ENCODE peak calls at places on chromosome 13, in five cellular contexts. One of them, this sample, is unnamed.
A peak's percentile ranks its signal among the peaks of the same experiment; 100 is the strongest.

GRCh38 chr13:40508112-40508511 is 158.3 kb downstream of the FOXO1 start:
- DNase-seq in mucosa of descending colon: no peak
- DNase-seq in aorta: no peak
- DNase-seq in CD4-positive, CD25-positive, alpha-beta regulatory T cell: peak; percentile 34
- DNase-seq in cardiac muscle cell: no peak
- DNase-seq in this sample: no peak

GRCh38 chr13:101535192-101535746 is 82.8 kb downstream of the ITGBL1 start:
- DNase-seq in mucosa of descending colon: no peak
- DNase-seq in aorta: no peak
- DNase-seq in CD4-positive, CD25-positive, alpha-beta regulatory T cell: no peak
- DNase-seq in cardiac muscle cell: no peak
- DNase-seq in this sample: no peak

GRCh38 chr13:77374339-77374738 is 47.4 kb upstream of the MYCBP2 start:
- DNase-seq in mucosa of descending colon: no peak
- DNase-seq in aorta: no peak
- DNase-seq in CD4-positive, CD25-positive, alpha-beta regulatory T cell: no peak
- DNase-seq in cardiac muscle cell: no peak
- DNase-seq in this sample: no peak

GRCh38 chr13:22278336-22278929 is 607.6 kb downstream of the FGF9 start:
- DNase-seq in mucosa of descending colon: peak; percentile 59
- DNase-seq in aorta: peak; percentile 76
- DNase-seq in CD4-positive, CD25-positive, alpha-beta regulatory T cell: peak; percentile 65
- DNase-seq in cardiac muscle cell: peak; percentile 57
- DNase-seq in this sample: peak; percentile 66

GRCh38 chr13:34416833-34417425 is 525.1 kb upstream of the NBEA start:
- DNase-seq in mucosa of descending colon: no peak
- DNase-seq in aorta: peak; percentile 53
- DNase-seq in CD4-positive, CD25-positive, alpha-beta regulatory T cell: no peak
- DNase-seq in cardiac muscle cell: no peak
- DNase-seq in this sample: no peak

GRCh38 chr13:109870281-109871017 is 84.1 kb upstream of the IRS2 start:
- DNase-seq in mucosa of descending colon: no peak
- DNase-seq in aorta: no peak
- DNase-seq in CD4-positive, CD25-positive, alpha-beta regulatory T cell: no peak
- DNase-seq in cardiac muscle cell: no peak
- DNase-seq in this sample: peak; percentile 29

GRCh38 chr13:27605610-27606200 is 14.6 kb downstream of the LNX2 start:
- DNase-seq in mucosa of descending colon: no peak
- DNase-seq in aorta: no peak
- DNase-seq in CD4-positive, CD25-positive, alpha-beta regulatory T cell: no peak
- DNase-seq in cardiac muscle cell: no peak
- DNase-seq in this sample: no peak

GRCh38 chr13:113658836-113659235 is 838 bp upstream of the ATP4B start:
- DNase-seq in mucosa of descending colon: peak; percentile 18
- DNase-seq in aorta: peak; percentile 21
- DNase-seq in CD4-positive, CD25-positive, alpha-beta regulatory T cell: no peak
- DNase-seq in cardiac muscle cell: no peak
- DNase-seq in this sample: no peak

GRCh38 chr13:40580566-40581276 is 85.7 kb downstream of the FOXO1 start:
- DNase-seq in mucosa of descending colon: no peak
- DNase-seq in aorta: no peak
- DNase-seq in CD4-positive, CD25-positive, alpha-beta regulatory T cell: no peak
- DNase-seq in cardiac muscle cell: no peak
- DNase-seq in this sample: no peak

GRCh38 chr13:93368296-93368695 is 141.7 kb downstream of the GPC6 start:
- DNase-seq in mucosa of descending colon: no peak
- DNase-seq in aorta: no peak
- DNase-seq in CD4-positive, CD25-positive, alpha-beta regulatory T cell: no peak
- DNase-seq in cardiac muscle cell: no peak
- DNase-seq in this sample: no peak

GRCh38 chr13:91305652-91306051 is 41.8 kb upstream of the MIR17HG start:
- DNase-seq in mucosa of descending colon: no peak
- DNase-seq in aorta: no peak
- DNase-seq in CD4-positive, CD25-positive, alpha-beta regulatory T cell: no peak
- DNase-seq in cardiac muscle cell: no peak
- DNase-seq in this sample: no peak

GRCh38 chr13:29573190-29573589 is 22.3 kb downstream of the SLC7A1 start:
- DNase-seq in mucosa of descending colon: peak; percentile 76
- DNase-seq in aorta: peak; percentile 68
- DNase-seq in CD4-positive, CD25-positive, alpha-beta regulatory T cell: no peak
- DNase-seq in cardiac muscle cell: no peak
- DNase-seq in this sample: peak; percentile 41

GRCh38 chr13:114249062-114249461 is 14.4 kb downstream of the CDC16 start:
- DNase-seq in mucosa of descending colon: no peak
- DNase-seq in aorta: no peak
- DNase-seq in CD4-positive, CD25-positive, alpha-beta regulatory T cell: no peak
- DNase-seq in cardiac muscle cell: no peak
- DNase-seq in this sample: no peak

GRCh38 chr13:101624210-101624922 is 171.9 kb downstream of the ITGBL1 start:
- DNase-seq in mucosa of descending colon: no peak
- DNase-seq in aorta: no peak
- DNase-seq in CD4-positive, CD25-positive, alpha-beta regulatory T cell: no peak
- DNase-seq in cardiac muscle cell: no peak
- DNase-seq in this sample: no peak

GRCh38 chr13:30796132-30796832 is 60.9 kb downstream of the ALOX5AP start:
- DNase-seq in mucosa of descending colon: no peak
- DNase-seq in aorta: no peak
- DNase-seq in CD4-positive, CD25-positive, alpha-beta regulatory T cell: no peak
- DNase-seq in cardiac muscle cell: no peak
- DNase-seq in this sample: no peak

GRCh38 chr13:45413826-45414312 is 4.3 kb downstream of the SLC25A30 start:
- DNase-seq in mucosa of descending colon: no peak
- DNase-seq in aorta: no peak
- DNase-seq in CD4-positive, CD25-positive, alpha-beta regulatory T cell: no peak
- DNase-seq in cardiac muscle cell: no peak
- DNase-seq in this sample: no peak

GRCh38 chr13:21971662-21972635 is 301.1 kb downstream of the FGF9 start:
- DNase-seq in mucosa of descending colon: no peak
- DNase-seq in aorta: no peak
- DNase-seq in CD4-positive, CD25-positive, alpha-beta regulatory T cell: no peak
- DNase-seq in cardiac muscle cell: no peak
- DNase-seq in this sample: no peak

GRCh38 chr13:37270206-37271001 is 164.9 kb upstream of the CSNK1A1L start:
- DNase-seq in mucosa of descending colon: no peak
- DNase-seq in aorta: no peak
- DNase-seq in CD4-positive, CD25-positive, alpha-beta regulatory T cell: no peak
- DNase-seq in cardiac muscle cell: no peak
- DNase-seq in this sample: no peak

GRCh38 chr13:114063545-114064515 is 68.6 kb downstream of the RASA3 start:
- DNase-seq in mucosa of descending colon: peak; percentile 52
- DNase-seq in aorta: peak; percentile 85
- DNase-seq in CD4-positive, CD25-positive, alpha-beta regulatory T cell: no peak
- DNase-seq in cardiac muscle cell: no peak
- DNase-seq in this sample: peak; percentile 44

GRCh38 chr13:39023316-39023715 is 14.6 kb downstream of the PROSER1 start:
- DNase-seq in mucosa of descending colon: no peak
- DNase-seq in aorta: no peak
- DNase-seq in CD4-positive, CD25-positive, alpha-beta regulatory T cell: no peak
- DNase-seq in cardiac muscle cell: no peak
- DNase-seq in this sample: no peak

GRCh38 chr13:113430378-113431110 is 22.7 kb downstream of the ADPRHL1 start:
- DNase-seq in mucosa of descending colon: no peak
- DNase-seq in aorta: no peak
- DNase-seq in CD4-positive, CD25-positive, alpha-beta regulatory T cell: no peak
- DNase-seq in cardiac muscle cell: no peak
- DNase-seq in this sample: peak; percentile 47

GRCh38 chr13:35927554-35927953 is 203.6 kb downstream of the DCLK1 start:
- DNase-seq in mucosa of descending colon: no peak
- DNase-seq in aorta: no peak
- DNase-seq in CD4-positive, CD25-positive, alpha-beta regulatory T cell: no peak
- DNase-seq in cardiac muscle cell: no peak
- DNase-seq in this sample: no peak

GRCh38 chr13:40336228-40337221 is 329.9 kb downstream of the FOXO1 start:
- DNase-seq in mucosa of descending colon: no peak
- DNase-seq in aorta: no peak
- DNase-seq in CD4-positive, CD25-positive, alpha-beta regulatory T cell: no peak
- DNase-seq in cardiac muscle cell: no peak
- DNase-seq in this sample: no peak

GRCh38 chr13:94251801-94252200 is 227.7 kb downstream of the DCT start:
- DNase-seq in mucosa of descending colon: no peak
- DNase-seq in aorta: no peak
- DNase-seq in CD4-positive, CD25-positive, alpha-beta regulatory T cell: no peak
- DNase-seq in cardiac muscle cell: no peak
- DNase-seq in this sample: peak; percentile 41

GRCh38 chr13:105144020-105144419 is 1391.4 kb downstream of the EFNB2 start:
- DNase-seq in mucosa of descending colon: no peak
- DNase-seq in aorta: no peak
- DNase-seq in CD4-positive, CD25-positive, alpha-beta regulatory T cell: no peak
- DNase-seq in cardiac muscle cell: no peak
- DNase-seq in this sample: no peak

GRCh38 chr13:78758549-78758948 is 99.6 kb upstream of the OBI1 start:
- DNase-seq in mucosa of descending colon: no peak
- DNase-seq in aorta: no peak
- DNase-seq in CD4-positive, CD25-positive, alpha-beta regulatory T cell: no peak
- DNase-seq in cardiac muscle cell: no peak
- DNase-seq in this sample: no peak

GRCh38 chr13:28440774-28441532 is 54.0 kb downstream of the FLT1 start:
- DNase-seq in mucosa of descending colon: no peak
- DNase-seq in aorta: no peak
- DNase-seq in CD4-positive, CD25-positive, alpha-beta regulatory T cell: no peak
- DNase-seq in cardiac muscle cell: no peak
- DNase-seq in this sample: no peak

GRCh38 chr13:48078251-48078656 is 16.6 kb downstream of the MED4 start:
- DNase-seq in mucosa of descending colon: no peak
- DNase-seq in aorta: no peak
- DNase-seq in CD4-positive, CD25-positive, alpha-beta regulatory T cell: peak; percentile 27
- DNase-seq in cardiac muscle cell: no peak
- DNase-seq in this sample: no peak

GRCh38 chr13:44921931-44922758 is 67.1 kb downstream of the NUFIP1 start:
- DNase-seq in mucosa of descending colon: no peak
- DNase-seq in aorta: peak; percentile 72
- DNase-seq in CD4-positive, CD25-positive, alpha-beta regulatory T cell: no peak
- DNase-seq in cardiac muscle cell: peak; percentile 6
- DNase-seq in this sample: no peak

GRCh38 chr13:87058786-87059329 is 612.3 kb upstream of the SLITRK5 start:
- DNase-seq in mucosa of descending colon: no peak
- DNase-seq in aorta: no peak
- DNase-seq in CD4-positive, CD25-positive, alpha-beta regulatory T cell: no peak
- DNase-seq in cardiac muscle cell: no peak
- DNase-seq in this sample: no peak
- H3K4me1 ChIP-seq in mucosa of descending colon: no peaks in the 10 kb centered on the region
- H3K4me1 ChIP-seq in aorta: no peaks in the 10 kb centered on the region
- H3K4me1 ChIP-seq in CD4-positive, CD25-positive, alpha-beta regulatory T cell: no peaks in the 10 kb centered on the region
- H3K4me1 ChIP-seq in cardiac muscle cell: no peaks in the 10 kb centered on the region
- H3K4me1 ChIP-seq in this sample: no peaks in the 10 kb centered on the region

DNA sequence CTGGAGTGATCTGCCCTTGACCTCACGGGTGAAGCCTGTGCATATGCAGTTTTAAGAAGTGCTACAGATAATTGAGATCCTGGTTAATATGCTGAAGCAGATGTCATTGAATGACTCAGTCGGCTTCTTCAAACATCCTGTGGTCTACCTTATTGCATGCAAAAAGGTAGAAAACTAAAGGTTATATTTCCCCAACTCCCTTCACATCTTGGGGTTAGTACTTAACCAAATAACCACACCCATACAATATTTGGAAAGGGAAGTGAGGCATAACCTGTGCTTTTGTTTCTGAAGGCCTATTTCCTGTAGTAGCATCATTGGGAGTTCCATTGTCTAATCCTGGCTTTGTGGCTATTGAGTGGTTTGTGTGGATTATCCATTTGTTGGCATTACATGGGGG is 58.3 kb downstream of the RAP2A start:
- DNase-seq in mucosa of descending colon: no peak
- DNase-seq in aorta: no peak
- DNase-seq in CD4-positive, CD25-positive, alpha-beta regulatory T cell: no peak
- DNase-seq in cardiac muscle cell: no peak
- DNase-seq in this sample: no peak
- H3K4me1 ChIP-seq in mucosa of descending colon: no peaks in the 10 kb centered on the region
- H3K4me1 ChIP-seq in aorta: no peaks in the 10 kb centered on the region
- H3K4me1 ChIP-seq in CD4-positive, CD25-positive, alpha-beta regulatory T cell: no peaks in the 10 kb centered on the region
- H3K4me1 ChIP-seq in cardiac muscle cell: no peaks in the 10 kb centered on the region
- H3K4me1 ChIP-seq in this sample: no peaks in the 10 kb centered on the region

GRCh38 chr13:111158136-111158805 is 43.2 kb downstream of the ARHGEF7 start:
- DNase-seq in mucosa of descending colon: no peak
- DNase-seq in aorta: no peak
- DNase-seq in CD4-positive, CD25-positive, alpha-beta regulatory T cell: no peak
- DNase-seq in cardiac muscle cell: no peak
- DNase-seq in this sample: no peak
- H3K4me1 ChIP-seq in mucosa of descending colon: peaks cover 17% of the 10 kb centered on the region
- H3K4me1 ChIP-seq in aorta: peaks cover 1% of the 10 kb centered on the region
- H3K4me1 ChIP-seq in CD4-positive, CD25-positive, alpha-beta regulatory T cell: peaks cover 25% of the 10 kb centered on the region
- H3K4me1 ChIP-seq in cardiac muscle cell: peaks cover 11% of the 10 kb centered on the region
- H3K4me1 ChIP-seq in this sample: peaks cover 31% of the 10 kb centered on the region

GRCh38 chr13:49300716-49301589 is 53.2 kb downstream of the CDADC1 start:
- DNase-seq in mucosa of descending colon: peak; percentile 66
- DNase-seq in aorta: peak; percentile 65
- DNase-seq in CD4-positive, CD25-positive, alpha-beta regulatory T cell: peak; percentile 79
- DNase-seq in cardiac muscle cell: peak; percentile 74
- DNase-seq in this sample: peak; percentile 64
- H3K4me1 ChIP-seq in mucosa of descending colon: peaks cover 6% of the 10 kb centered on the region
- H3K4me1 ChIP-seq in aorta: no peaks in the 10 kb centered on the region
- H3K4me1 ChIP-seq in CD4-positive, CD25-positive, alpha-beta regulatory T cell: peaks cover 8% of the 10 kb centered on the region
- H3K4me1 ChIP-seq in cardiac muscle cell: no peaks in the 10 kb centered on the region
- H3K4me1 ChIP-seq in this sample: no peaks in the 10 kb centered on the region

GRCh38 chr13:111184685-111185401 is 69.7 kb downstream of the ARHGEF7 start:
- DNase-seq in mucosa of descending colon: no peak
- DNase-seq in aorta: peak; percentile 57
- DNase-seq in CD4-positive, CD25-positive, alpha-beta regulatory T cell: peak; percentile 53
- DNase-seq in cardiac muscle cell: no peak
- DNase-seq in this sample: no peak
- H3K4me1 ChIP-seq in mucosa of descending colon: peaks cover 17% of the 10 kb centered on the region
- H3K4me1 ChIP-seq in aorta: peaks cover 5% of the 10 kb centered on the region
- H3K4me1 ChIP-seq in CD4-positive, CD25-positive, alpha-beta regulatory T cell: peaks cover 70% of the 10 kb centered on the region
- H3K4me1 ChIP-seq in cardiac muscle cell: peaks cover 45% of the 10 kb centered on the region
- H3K4me1 ChIP-seq in this sample: no peaks in the 10 kb centered on the region

GRCh38 chr13:74056829-74057564 is 77.2 kb downstream of the KLF12 start:
- DNase-seq in mucosa of descending colon: no peak
- DNase-seq in aorta: no peak
- DNase-seq in CD4-positive, CD25-positive, alpha-beta regulatory T cell: no peak
- DNase-seq in cardiac muscle cell: no peak
- DNase-seq in this sample: no peak

GRCh38 chr13:74047925-74048324 is 86.3 kb downstream of the KLF12 start:
- DNase-seq in mucosa of descending colon: peak; percentile 35
- DNase-seq in aorta: no peak
- DNase-seq in CD4-positive, CD25-positive, alpha-beta regulatory T cell: no peak
- DNase-seq in cardiac muscle cell: peak; percentile 17
- DNase-seq in this sample: no peak

DNA sequence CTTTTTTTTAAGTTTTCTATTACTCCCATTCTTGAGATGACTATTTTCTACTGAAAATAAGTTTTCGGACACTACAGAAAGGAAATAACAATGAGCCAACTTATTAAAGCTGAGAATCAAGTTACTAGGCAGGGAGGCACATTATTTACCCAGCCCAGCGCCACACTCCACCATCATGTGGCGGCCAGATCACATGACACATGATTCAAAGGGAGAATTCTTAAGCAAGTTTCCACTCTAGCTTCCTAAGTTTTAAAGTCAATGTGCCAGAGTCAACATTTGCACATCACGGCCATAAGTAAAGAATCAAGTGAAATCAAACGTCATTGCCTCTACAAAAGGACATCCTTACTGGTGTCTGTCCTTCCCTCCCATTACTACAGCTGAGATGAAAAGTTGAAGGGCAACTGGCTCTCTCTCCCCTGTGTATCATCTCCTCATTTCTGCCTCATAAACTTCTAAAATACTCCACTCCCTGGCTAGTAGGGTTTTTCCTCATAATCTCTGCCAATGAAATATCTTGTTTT is 81.7 kb downstream of the KLF12 start:
- DNase-seq in mucosa of descending colon: no peak
- DNase-seq in aorta: peak; percentile 73
- DNase-seq in CD4-positive, CD25-positive, alpha-beta regulatory T cell: no peak
- DNase-seq in cardiac muscle cell: no peak
- DNase-seq in this sample: no peak
- H3K4me1 ChIP-seq in mucosa of descending colon: peaks cover 4% of the 10 kb centered on the region
- H3K4me1 ChIP-seq in aorta: peaks cover 5% of the 10 kb centered on the region
- H3K4me1 ChIP-seq in CD4-positive, CD25-positive, alpha-beta regulatory T cell: peaks cover 10% of the 10 kb centered on the region
- H3K4me1 ChIP-seq in cardiac muscle cell: peaks cover 26% of the 10 kb centered on the region
- H3K4me1 ChIP-seq in this sample: no peaks in the 10 kb centered on the region

GRCh38 chr13:26024558-26024957 is 27.3 kb downstream of the SHISA2 start:
- DNase-seq in mucosa of descending colon: no peak
- DNase-seq in aorta: no peak
- DNase-seq in CD4-positive, CD25-positive, alpha-beta regulatory T cell: no peak
- DNase-seq in cardiac muscle cell: peak; percentile 43
- DNase-seq in this sample: no peak
- H3K4me1 ChIP-seq in mucosa of descending colon: no peaks in the 10 kb centered on the region
- H3K4me1 ChIP-seq in aorta: no peaks in the 10 kb centered on the region
- H3K4me1 ChIP-seq in CD4-positive, CD25-positive, alpha-beta regulatory T cell: no peaks in the 10 kb centered on the region
- H3K4me1 ChIP-seq in cardiac muscle cell: peaks cover 58% of the 10 kb centered on the region
- H3K4me1 ChIP-seq in this sample: peaks cover 9% of the 10 kb centered on the region

This sample was measured in pancreas.